ENCODE peak calls at places on chromosomes 11 and 22, in four cellular contexts. Q is right lobe of liver, P is cerebellum, F is brain microvascular endothelial cell. S is an unnamed sample.

GRCh38 chr22:23106906-23107367 is 34.9 kb downstream of the RSPH14 start:
- DNase-seq in Q (no peak), P (no peak), F (no peak), S (peak; percentile 70)

GRCh38 chr11:103700605-103701004 is 335.8 kb upstream of the DDI1 start:
- DNase-seq in Q (no peak), P (no peak), F (peak; percentile 63), S (no peak)

GRCh38 chr11:123545726-123546125 is 108.7 kb downstream of the SCN3B start:
- DNase-seq in Q (no peak), P (no peak), F (no peak), S (no peak)

GRCh38 chr11:79663012-79663411 is 222.2 kb upstream of the TENM4 start:
- DNase-seq in Q (no peak), P (no peak), F (no peak), S (no peak)

GRCh38 chr22:49382451-49382735 is 445.3 kb downstream of the BRD1 start:
- DNase-seq in Q (no peak), P (no peak), F (no peak), S (no peak)

GRCh38 chr11:114296190-114296978 is at the start of gene NNMT:
- DNase-seq in Q (peak; percentile 86), P (no peak), F (peak; percentile 90), S (no peak)

GRCh38 chr11:19436932-19437331 is 196.2 kb upstream of the E2F8 start:
- DNase-seq in Q (no peak), P (no peak), F (no peak), S (no peak)

GRCh38 chr11:12717851-12718291 is 43.6 kb downstream of the TEAD1 start:
- DNase-seq in Q (no peak), P (no peak), F (no peak), S (no peak)

GRCh38 chr11:64356498-64357411 is 2.2 kb upstream of the RPS6KA4 start:
- DNase-seq in Q (no peak), P (peak; percentile 70), F (no peak), S (no peak)

GRCh38 chr11:90364527-90364926 is 141.7 kb upstream of the CHORDC1 start:
- DNase-seq in Q (no peak), P (no peak), F (no peak), S (no peak)

GRCh38 chr11:126765196-126765595 is 235.4 kb downstream of the KIRREL3 start:
- DNase-seq in Q (no peak), P (no peak), F (no peak), S (no peak)

GRCh38 chr11:50174975-50175374 is 142.3 kb downstream of the OR4C45 start:
- DNase-seq in Q (no peak), P (no peak), F (no peak), S (no peak)

GRCh38 chr11:94909371-94909820 is 64.0 kb downstream of the CWC15 start:
- DNase-seq in Q (no peak), P (no peak), F (peak; percentile 68), S (no peak)

GRCh38 chr11:117857734-117858369 is 18.6 kb downstream of the FXYD6 start:
- DNase-seq in Q (peak; percentile 33), P (no peak), F (no peak), S (no peak)

GRCh38 chr11:46386674-46387073 is 4.9 kb downstream of the CHRM4 start:
- DNase-seq in Q (no peak), P (no peak), F (no peak), S (no peak)

GRCh38 chr11:42273977-42274376 is 814.5 kb upstream of the LRRC4C start:
- DNase-seq in Q (no peak), P (no peak), F (no peak), S (no peak)

GRCh38 chr11:95517453-95517852 is 272.1 kb downstream of the FAM76B start:
- DNase-seq in Q (no peak), P (no peak), F (no peak), S (no peak)

GRCh38 chr22:46047226-46047625 is 70.3 kb upstream of the WNT7B start:
- DNase-seq in Q (peak; percentile 44), P (no peak), F (no peak), S (no peak)

GRCh38 chr11:11545285-11546275 is 76.2 kb downstream of the GALNT18 start:
- DNase-seq in Q (no peak), P (no peak), F (no peak), S (no peak)

GRCh38 chr11:103338621-103339484 is 229.6 kb downstream of the DYNC2H1 start:
- DNase-seq in Q (no peak), P (no peak), F (peak; percentile 67), S (no peak)

GRCh38 chr22:34847072-34847471 is 218.9 kb upstream of the ISX start:
- DNase-seq in Q (no peak), P (no peak), F (no peak), S (no peak)

GRCh38 chr11:3000032-3000961 is 8.2 kb upstream of the NAP1L4 start:
- DNase-seq in Q (peak; percentile 90), P (peak; percentile 14), F (peak; percentile 71), S (peak; percentile 91)

GRCh38 chr11:70048279-70049024 is 29.7 kb upstream of the ANO1 start:
- DNase-seq in Q (no peak), P (no peak), F (no peak), S (no peak)

GRCh38 chr11:107563702-107564101 is 1.8 kb downstream of the ALKBH8 start:
- DNase-seq in Q (no peak), P (peak; percentile 55), F (peak; percentile 64), S (peak; percentile 55)

GRCh38 chr22:21762712-21763581 is 27.4 kb upstream of the YPEL1 start:
- DNase-seq in Q (no peak), P (no peak), F (no peak), S (no peak)

GRCh38 chr11:71304491-71304890 is 52.1 kb upstream of the SHANK2 start:
- DNase-seq in Q (peak; percentile 15), P (no peak), F (no peak), S (no peak)

GRCh38 chr11:111021131-111021530 is 224.4 kb upstream of the POU2AF2 start:
- DNase-seq in Q (peak; percentile 57), P (no peak), F (no peak), S (no peak)

GRCh38 chr11:26134481-26135355 is 197.2 kb upstream of the ANO3 start:
- DNase-seq in Q (no peak), P (peak; percentile 20), F (peak; percentile 31), S (no peak)

GRCh38 chr11:35105319-35106063 is 33.5 kb upstream of the CD44 start:
- DNase-seq in Q (no peak), P (no peak), F (no peak), S (peak; percentile 26)

GRCh38 chr11:2885017-2885675 is 429 bp downstream of the CDKN1C start:
- DNase-seq in Q (peak; percentile 69), P (no peak), F (no peak), S (no peak)

GRCh38 chr11:38646382-38646781 is 2048.3 kb upstream of the RAG2 start:
- DNase-seq in Q (no peak), P (peak; percentile 34), F (no peak), S (peak; percentile 77)